ENCODE peak calls at places on chromosomes 12 and 14, in seven cellular contexts. One of them, this sample, is unnamed.

GRCh38 chr14:103854822-103855733 is 7.7 kb upstream of the PPP1R13B start:
- DNase-seq in activated CD8-positive, alpha-beta memory T cell treated with anti-CD3 and anti-CD28 coated beads, Interleukin-2, amount 50 U/mL, for 4 hours: no peak
- DNase-seq in type B pancreatic cell: no peak
- DNase-seq in progenitor cell of endocrine pancreas: peak
- DNase-seq in NCI-H524 treated with DMSO at 0.1 percent for 48 hours: peak
- DNase-seq in activated naive CD4-positive, alpha-beta T cell treated with Interleukin-2 at 50 U/mL for 16 hours: no peak
- DNase-seq in astrocyte of the spinal cord: no peak
- DNase-seq in this sample: no peak

GRCh38 chr14:66403183-66403582 is 83.0 kb upstream of the CCDC196 start:
- DNase-seq in astrocyte of the spinal cord: peak
- DNase-seq in activated naive CD4-positive, alpha-beta T cell treated with Interleukin-2 at 50 U/mL for 16 hours: no peak
- DNase-seq in type B pancreatic cell: no peak
- DNase-seq in progenitor cell of endocrine pancreas: no peak
- DNase-seq in NCI-H524 treated with DMSO at 0.1 percent for 48 hours: no peak
- DNase-seq in activated CD8-positive, alpha-beta memory T cell treated with anti-CD3 and anti-CD28 coated beads, Interleukin-2, amount 50 U/mL, for 4 hours: no peak
- DNase-seq in this sample: no peak

GRCh38 chr12:106582661-106583577 is at the start of gene RFX4:
- DNase-seq in astrocyte of the spinal cord: no peak
- DNase-seq in type B pancreatic cell: no peak
- DNase-seq in activated CD8-positive, alpha-beta memory T cell treated with anti-CD3 and anti-CD28 coated beads, Interleukin-2, amount 50 U/mL, for 4 hours: no peak
- DNase-seq in activated naive CD4-positive, alpha-beta T cell treated with Interleukin-2 at 50 U/mL for 16 hours: no peak
- DNase-seq in progenitor cell of endocrine pancreas: no peak
- DNase-seq in NCI-H524 treated with DMSO at 0.1 percent for 48 hours: no peak
- DNase-seq in this sample: no peak

GRCh38 chr12:120534203-120534702 is at the start of gene RNF10:
- DNase-seq in progenitor cell of endocrine pancreas: peak
- DNase-seq in NCI-H524 treated with DMSO at 0.1 percent for 48 hours: peak
- DNase-seq in activated naive CD4-positive, alpha-beta T cell treated with Interleukin-2 at 50 U/mL for 16 hours: peak
- DNase-seq in type B pancreatic cell: peak
- DNase-seq in activated CD8-positive, alpha-beta memory T cell treated with anti-CD3 and anti-CD28 coated beads, Interleukin-2, amount 50 U/mL, for 4 hours: peak
- DNase-seq in astrocyte of the spinal cord: peak
- DNase-seq in this sample: peak

GRCh38 chr14:94102768-94103482 is 7.6 kb upstream of the IFI27 start:
- DNase-seq in type B pancreatic cell: no peak
- DNase-seq in NCI-H524 treated with DMSO at 0.1 percent for 48 hours: no peak
- DNase-seq in activated naive CD4-positive, alpha-beta T cell treated with Interleukin-2 at 50 U/mL for 16 hours: no peak
- DNase-seq in activated CD8-positive, alpha-beta memory T cell treated with anti-CD3 and anti-CD28 coated beads, Interleukin-2, amount 50 U/mL, for 4 hours: no peak
- DNase-seq in astrocyte of the spinal cord: no peak
- DNase-seq in progenitor cell of endocrine pancreas: no peak
- DNase-seq in this sample: no peak

GRCh38 chr12:111404362-111405148 is 1.2 kb upstream of the SH2B3 start:
- DNase-seq in astrocyte of the spinal cord: no peak
- DNase-seq in activated naive CD4-positive, alpha-beta T cell treated with Interleukin-2 at 50 U/mL for 16 hours: peak
- DNase-seq in NCI-H524 treated with DMSO at 0.1 percent for 48 hours: no peak
- DNase-seq in progenitor cell of endocrine pancreas: no peak
- DNase-seq in activated CD8-positive, alpha-beta memory T cell treated with anti-CD3 and anti-CD28 coated beads, Interleukin-2, amount 50 U/mL, for 4 hours: peak
- DNase-seq in type B pancreatic cell: no peak
- DNase-seq in this sample: peak

GRCh38 chr12:57521475-57522018 is 1.1 kb upstream of the MBD6 start:
- DNase-seq in type B pancreatic cell: no peak
- DNase-seq in astrocyte of the spinal cord: peak
- DNase-seq in activated CD8-positive, alpha-beta memory T cell treated with anti-CD3 and anti-CD28 coated beads, Interleukin-2, amount 50 U/mL, for 4 hours: peak
- DNase-seq in NCI-H524 treated with DMSO at 0.1 percent for 48 hours: peak
- DNase-seq in activated naive CD4-positive, alpha-beta T cell treated with Interleukin-2 at 50 U/mL for 16 hours: peak
- DNase-seq in progenitor cell of endocrine pancreas: no peak
- DNase-seq in this sample: no peak

GRCh38 chr14:22882529-22883190 is 362 bp upstream of the REM2 start:
- DNase-seq in NCI-H524 treated with DMSO at 0.1 percent for 48 hours: no peak
- DNase-seq in activated naive CD4-positive, alpha-beta T cell treated with Interleukin-2 at 50 U/mL for 16 hours: peak
- DNase-seq in activated CD8-positive, alpha-beta memory T cell treated with anti-CD3 and anti-CD28 coated beads, Interleukin-2, amount 50 U/mL, for 4 hours: peak
- DNase-seq in progenitor cell of endocrine pancreas: peak
- DNase-seq in astrocyte of the spinal cord: peak
- DNase-seq in type B pancreatic cell: no peak
- DNase-seq in this sample: peak

GRCh38 chr12:125203145-125203765 is 138.0 kb downstream of the AACS start:
- DNase-seq in activated naive CD4-positive, alpha-beta T cell treated with Interleukin-2 at 50 U/mL for 16 hours: no peak
- DNase-seq in progenitor cell of endocrine pancreas: no peak
- DNase-seq in activated CD8-positive, alpha-beta memory T cell treated with anti-CD3 and anti-CD28 coated beads, Interleukin-2, amount 50 U/mL, for 4 hours: no peak
- DNase-seq in astrocyte of the spinal cord: no peak
- DNase-seq in type B pancreatic cell: no peak
- DNase-seq in NCI-H524 treated with DMSO at 0.1 percent for 48 hours: no peak
- DNase-seq in this sample: no peak

GRCh38 chr12:26135010-26135420 is 10.2 kb upstream of the BHLHE41 start:
- DNase-seq in NCI-H524 treated with DMSO at 0.1 percent for 48 hours: no peak
- DNase-seq in activated CD8-positive, alpha-beta memory T cell treated with anti-CD3 and anti-CD28 coated beads, Interleukin-2, amount 50 U/mL, for 4 hours: no peak
- DNase-seq in type B pancreatic cell: no peak
- DNase-seq in astrocyte of the spinal cord: peak
- DNase-seq in activated naive CD4-positive, alpha-beta T cell treated with Interleukin-2 at 50 U/mL for 16 hours: no peak
- DNase-seq in progenitor cell of endocrine pancreas: no peak
- DNase-seq in this sample: no peak

GRCh38 chr12:113239288-113239771 is 18.1 kb downstream of the TPCN1 start:
- DNase-seq in type B pancreatic cell: no peak
- DNase-seq in progenitor cell of endocrine pancreas: no peak
- DNase-seq in NCI-H524 treated with DMSO at 0.1 percent for 48 hours: no peak
- DNase-seq in activated CD8-positive, alpha-beta memory T cell treated with anti-CD3 and anti-CD28 coated beads, Interleukin-2, amount 50 U/mL, for 4 hours: no peak
- DNase-seq in astrocyte of the spinal cord: no peak
- DNase-seq in activated naive CD4-positive, alpha-beta T cell treated with Interleukin-2 at 50 U/mL for 16 hours: no peak
- DNase-seq in this sample: no peak

GRCh38 chr14:76267322-76268012 is 108.5 kb upstream of the ESRRB start:
- DNase-seq in type B pancreatic cell: no peak
- DNase-seq in progenitor cell of endocrine pancreas: peak
- DNase-seq in astrocyte of the spinal cord: peak
- DNase-seq in activated CD8-positive, alpha-beta memory T cell treated with anti-CD3 and anti-CD28 coated beads, Interleukin-2, amount 50 U/mL, for 4 hours: no peak
- DNase-seq in NCI-H524 treated with DMSO at 0.1 percent for 48 hours: no peak
- DNase-seq in activated naive CD4-positive, alpha-beta T cell treated with Interleukin-2 at 50 U/mL for 16 hours: no peak
- DNase-seq in this sample: no peak

GRCh38 chr14:68598621-68599447 is 194.0 kb downstream of the ZFP36L1 start:
- DNase-seq in type B pancreatic cell: no peak
- DNase-seq in NCI-H524 treated with DMSO at 0.1 percent for 48 hours: no peak
- DNase-seq in progenitor cell of endocrine pancreas: no peak
- DNase-seq in astrocyte of the spinal cord: peak
- DNase-seq in activated naive CD4-positive, alpha-beta T cell treated with Interleukin-2 at 50 U/mL for 16 hours: no peak
- DNase-seq in activated CD8-positive, alpha-beta memory T cell treated with anti-CD3 and anti-CD28 coated beads, Interleukin-2, amount 50 U/mL, for 4 hours: no peak
- DNase-seq in this sample: no peak

GRCh38 chr14:69090187-69090789 is 62.6 kb downstream of the DCAF5 start:
- DNase-seq in progenitor cell of endocrine pancreas: no peak
- DNase-seq in activated naive CD4-positive, alpha-beta T cell treated with Interleukin-2 at 50 U/mL for 16 hours: peak
- DNase-seq in activated CD8-positive, alpha-beta memory T cell treated with anti-CD3 and anti-CD28 coated beads, Interleukin-2, amount 50 U/mL, for 4 hours: peak
- DNase-seq in type B pancreatic cell: no peak
- DNase-seq in astrocyte of the spinal cord: peak
- DNase-seq in NCI-H524 treated with DMSO at 0.1 percent for 48 hours: no peak
- DNase-seq in this sample: no peak

GRCh38 chr14:104370256-104370870 is 209.2 kb upstream of the C14orf180 start:
- DNase-seq in astrocyte of the spinal cord: no peak
- DNase-seq in type B pancreatic cell: no peak
- DNase-seq in NCI-H524 treated with DMSO at 0.1 percent for 48 hours: peak
- DNase-seq in progenitor cell of endocrine pancreas: no peak
- DNase-seq in activated CD8-positive, alpha-beta memory T cell treated with anti-CD3 and anti-CD28 coated beads, Interleukin-2, amount 50 U/mL, for 4 hours: no peak
- DNase-seq in activated naive CD4-positive, alpha-beta T cell treated with Interleukin-2 at 50 U/mL for 16 hours: no peak
- DNase-seq in this sample: no peak

GRCh38 chr12:14577344-14577743 is 9.7 kb upstream of the PLBD1 start:
- DNase-seq in NCI-H524 treated with DMSO at 0.1 percent for 48 hours: no peak
- DNase-seq in activated CD8-positive, alpha-beta memory T cell treated with anti-CD3 and anti-CD28 coated beads, Interleukin-2, amount 50 U/mL, for 4 hours: no peak
- DNase-seq in astrocyte of the spinal cord: peak
- DNase-seq in progenitor cell of endocrine pancreas: no peak
- DNase-seq in type B pancreatic cell: no peak
- DNase-seq in activated naive CD4-positive, alpha-beta T cell treated with Interleukin-2 at 50 U/mL for 16 hours: no peak
- DNase-seq in this sample: no peak

GRCh38 chr12:128385736-128386135 is 118.8 kb downstream of the TMEM132C start:
- DNase-seq in progenitor cell of endocrine pancreas: no peak
- DNase-seq in type B pancreatic cell: no peak
- DNase-seq in astrocyte of the spinal cord: no peak
- DNase-seq in NCI-H524 treated with DMSO at 0.1 percent for 48 hours: no peak
- DNase-seq in activated CD8-positive, alpha-beta memory T cell treated with anti-CD3 and anti-CD28 coated beads, Interleukin-2, amount 50 U/mL, for 4 hours: no peak
- DNase-seq in activated naive CD4-positive, alpha-beta T cell treated with Interleukin-2 at 50 U/mL for 16 hours: no peak
- DNase-seq in this sample: no peak

GRCh38 chr12:46043972-46044520 is 53.7 kb upstream of the SCAF11 start:
- DNase-seq in progenitor cell of endocrine pancreas: no peak
- DNase-seq in NCI-H524 treated with DMSO at 0.1 percent for 48 hours: no peak
- DNase-seq in type B pancreatic cell: no peak
- DNase-seq in activated CD8-positive, alpha-beta memory T cell treated with anti-CD3 and anti-CD28 coated beads, Interleukin-2, amount 50 U/mL, for 4 hours: no peak
- DNase-seq in activated naive CD4-positive, alpha-beta T cell treated with Interleukin-2 at 50 U/mL for 16 hours: no peak
- DNase-seq in astrocyte of the spinal cord: no peak
- DNase-seq in this sample: no peak

GRCh38 chr12:130423991-130424857 is 86.5 kb downstream of the PIWIL1 start:
- DNase-seq in activated naive CD4-positive, alpha-beta T cell treated with Interleukin-2 at 50 U/mL for 16 hours: no peak
- DNase-seq in progenitor cell of endocrine pancreas: no peak
- DNase-seq in type B pancreatic cell: peak
- DNase-seq in activated CD8-positive, alpha-beta memory T cell treated with anti-CD3 and anti-CD28 coated beads, Interleukin-2, amount 50 U/mL, for 4 hours: no peak
- DNase-seq in astrocyte of the spinal cord: no peak
- DNase-seq in NCI-H524 treated with DMSO at 0.1 percent for 48 hours: no peak
- DNase-seq in this sample: no peak

GRCh38 chr14:68521952-68522509 is 270.8 kb downstream of the ZFP36L1 start:
- DNase-seq in astrocyte of the spinal cord: no peak
- DNase-seq in progenitor cell of endocrine pancreas: no peak
- DNase-seq in activated naive CD4-positive, alpha-beta T cell treated with Interleukin-2 at 50 U/mL for 16 hours: no peak
- DNase-seq in activated CD8-positive, alpha-beta memory T cell treated with anti-CD3 and anti-CD28 coated beads, Interleukin-2, amount 50 U/mL, for 4 hours: no peak
- DNase-seq in type B pancreatic cell: no peak
- DNase-seq in NCI-H524 treated with DMSO at 0.1 percent for 48 hours: no peak
- DNase-seq in this sample: no peak

GRCh38 chr12:60977966-60978365 is 1282.2 kb upstream of the USP15 start:
- DNase-seq in activated naive CD4-positive, alpha-beta T cell treated with Interleukin-2 at 50 U/mL for 16 hours: no peak
- DNase-seq in activated CD8-positive, alpha-beta memory T cell treated with anti-CD3 and anti-CD28 coated beads, Interleukin-2, amount 50 U/mL, for 4 hours: no peak
- DNase-seq in progenitor cell of endocrine pancreas: no peak
- DNase-seq in type B pancreatic cell: no peak
- DNase-seq in NCI-H524 treated with DMSO at 0.1 percent for 48 hours: no peak
- DNase-seq in astrocyte of the spinal cord: no peak
- DNase-seq in this sample: no peak

GRCh38 chr14:101755591-101756324 is 5.8 kb upstream of the PPP2R5C start:
- DNase-seq in progenitor cell of endocrine pancreas: no peak
- DNase-seq in astrocyte of the spinal cord: no peak
- DNase-seq in activated CD8-positive, alpha-beta memory T cell treated with anti-CD3 and anti-CD28 coated beads, Interleukin-2, amount 50 U/mL, for 4 hours: no peak
- DNase-seq in type B pancreatic cell: no peak
- DNase-seq in NCI-H524 treated with DMSO at 0.1 percent for 48 hours: no peak
- DNase-seq in activated naive CD4-positive, alpha-beta T cell treated with Interleukin-2 at 50 U/mL for 16 hours: no peak
- DNase-seq in this sample: no peak

GRCh38 chr12:45577844-45578399 is 151.6 kb upstream of the ARID2 start:
- DNase-seq in progenitor cell of endocrine pancreas: no peak
- DNase-seq in astrocyte of the spinal cord: no peak
- DNase-seq in NCI-H524 treated with DMSO at 0.1 percent for 48 hours: no peak
- DNase-seq in activated CD8-positive, alpha-beta memory T cell treated with anti-CD3 and anti-CD28 coated beads, Interleukin-2, amount 50 U/mL, for 4 hours: no peak
- DNase-seq in activated naive CD4-positive, alpha-beta T cell treated with Interleukin-2 at 50 U/mL for 16 hours: no peak
- DNase-seq in type B pancreatic cell: no peak
- DNase-seq in this sample: no peak

GRCh38 chr14:85061256-85061655 is 468.7 kb upstream of the FLRT2 start:
- DNase-seq in type B pancreatic cell: no peak
- DNase-seq in activated naive CD4-positive, alpha-beta T cell treated with Interleukin-2 at 50 U/mL for 16 hours: no peak
- DNase-seq in progenitor cell of endocrine pancreas: no peak
- DNase-seq in astrocyte of the spinal cord: no peak
- DNase-seq in activated CD8-positive, alpha-beta memory T cell treated with anti-CD3 and anti-CD28 coated beads, Interleukin-2, amount 50 U/mL, for 4 hours: no peak
- DNase-seq in NCI-H524 treated with DMSO at 0.1 percent for 48 hours: no peak
- DNase-seq in this sample: no peak

GRCh38 chr12:80860206-80860605 is 77.5 kb downstream of the LIN7A start:
- DNase-seq in progenitor cell of endocrine pancreas: no peak
- DNase-seq in NCI-H524 treated with DMSO at 0.1 percent for 48 hours: no peak
- DNase-seq in type B pancreatic cell: no peak
- DNase-seq in astrocyte of the spinal cord: no peak
- DNase-seq in activated naive CD4-positive, alpha-beta T cell treated with Interleukin-2 at 50 U/mL for 16 hours: no peak
- DNase-seq in activated CD8-positive, alpha-beta memory T cell treated with anti-CD3 and anti-CD28 coated beads, Interleukin-2, amount 50 U/mL, for 4 hours: no peak
- DNase-seq in this sample: no peak

GRCh38 chr14:58919262-58919661 is 269.2 kb upstream of the DAAM1 start:
- DNase-seq in type B pancreatic cell: no peak
- DNase-seq in activated CD8-positive, alpha-beta memory T cell treated with anti-CD3 and anti-CD28 coated beads, Interleukin-2, amount 50 U/mL, for 4 hours: no peak
- DNase-seq in activated naive CD4-positive, alpha-beta T cell treated with Interleukin-2 at 50 U/mL for 16 hours: no peak
- DNase-seq in NCI-H524 treated with DMSO at 0.1 percent for 48 hours: peak
- DNase-seq in astrocyte of the spinal cord: peak
- DNase-seq in progenitor cell of endocrine pancreas: no peak
- DNase-seq in this sample: no peak

GRCh38 chr12:56087220-56087619 is 7.3 kb downstream of the ERBB3 start:
- DNase-seq in type B pancreatic cell: no peak
- DNase-seq in astrocyte of the spinal cord: no peak
- DNase-seq in activated naive CD4-positive, alpha-beta T cell treated with Interleukin-2 at 50 U/mL for 16 hours: no peak
- DNase-seq in progenitor cell of endocrine pancreas: no peak
- DNase-seq in activated CD8-positive, alpha-beta memory T cell treated with anti-CD3 and anti-CD28 coated beads, Interleukin-2, amount 50 U/mL, for 4 hours: no peak
- DNase-seq in NCI-H524 treated with DMSO at 0.1 percent for 48 hours: no peak
- DNase-seq in this sample: no peak

GRCh38 chr14:35897616-35898111 is 71.5 kb downstream of the BRMS1L start:
- DNase-seq in progenitor cell of endocrine pancreas: no peak
- DNase-seq in activated CD8-positive, alpha-beta memory T cell treated with anti-CD3 and anti-CD28 coated beads, Interleukin-2, amount 50 U/mL, for 4 hours: no peak
- DNase-seq in type B pancreatic cell: no peak
- DNase-seq in NCI-H524 treated with DMSO at 0.1 percent for 48 hours: no peak
- DNase-seq in astrocyte of the spinal cord: no peak
- DNase-seq in activated naive CD4-positive, alpha-beta T cell treated with Interleukin-2 at 50 U/mL for 16 hours: no peak
- DNase-seq in this sample: no peak

GRCh38 chr14:96098309-96098998 is 59.3 kb downstream of the C14orf132 start:
- DNase-seq in astrocyte of the spinal cord: peak
- DNase-seq in activated naive CD4-positive, alpha-beta T cell treated with Interleukin-2 at 50 U/mL for 16 hours: no peak
- DNase-seq in progenitor cell of endocrine pancreas: peak
- DNase-seq in NCI-H524 treated with DMSO at 0.1 percent for 48 hours: peak
- DNase-seq in activated CD8-positive, alpha-beta memory T cell treated with anti-CD3 and anti-CD28 coated beads, Interleukin-2, amount 50 U/mL, for 4 hours: no peak
- DNase-seq in type B pancreatic cell: no peak
- DNase-seq in this sample: no peak

GRCh38 chr14:101235872-101236221 is 325.4 kb upstream of the DIO3 start:
- DNase-seq in activated CD8-positive, alpha-beta memory T cell treated with anti-CD3 and anti-CD28 coated beads, Interleukin-2, amount 50 U/mL, for 4 hours: no peak
- DNase-seq in NCI-H524 treated with DMSO at 0.1 percent for 48 hours: no peak
- DNase-seq in activated naive CD4-positive, alpha-beta T cell treated with Interleukin-2 at 50 U/mL for 16 hours: no peak
- DNase-seq in type B pancreatic cell: no peak
- DNase-seq in progenitor cell of endocrine pancreas: no peak
- DNase-seq in astrocyte of the spinal cord: no peak
- DNase-seq in this sample: no peak

GRCh38 chr12:124586756-124587155 is 19.3 kb upstream of the NCOR2 start:
- DNase-seq in activated naive CD4-positive, alpha-beta T cell treated with Interleukin-2 at 50 U/mL for 16 hours: no peak
- DNase-seq in NCI-H524 treated with DMSO at 0.1 percent for 48 hours: no peak
- DNase-seq in type B pancreatic cell: no peak
- DNase-seq in activated CD8-positive, alpha-beta memory T cell treated with anti-CD3 and anti-CD28 coated beads, Interleukin-2, amount 50 U/mL, for 4 hours: no peak
- DNase-seq in astrocyte of the spinal cord: no peak
- DNase-seq in progenitor cell of endocrine pancreas: no peak
- DNase-seq in this sample: no peak

GRCh38 chr14:105989746-105990302 is 463.4 kb downstream of the TMEM121 start:
- DNase-seq in type B pancreatic cell: no peak
- DNase-seq in astrocyte of the spinal cord: no peak
- DNase-seq in progenitor cell of endocrine pancreas: no peak
- DNase-seq in activated naive CD4-positive, alpha-beta T cell treated with Interleukin-2 at 50 U/mL for 16 hours: peak
- DNase-seq in NCI-H524 treated with DMSO at 0.1 percent for 48 hours: no peak
- DNase-seq in activated CD8-positive, alpha-beta memory T cell treated with anti-CD3 and anti-CD28 coated beads, Interleukin-2, amount 50 U/mL, for 4 hours: peak
- DNase-seq in this sample: no peak

GRCh38 chr12:57162541-57163125 is 15.2 kb upstream of the LRP1-AS start:
- DNase-seq in NCI-H524 treated with DMSO at 0.1 percent for 48 hours: no peak
- DNase-seq in progenitor cell of endocrine pancreas: no peak
- DNase-seq in astrocyte of the spinal cord: no peak
- DNase-seq in activated naive CD4-positive, alpha-beta T cell treated with Interleukin-2 at 50 U/mL for 16 hours: no peak
- DNase-seq in type B pancreatic cell: no peak
- DNase-seq in activated CD8-positive, alpha-beta memory T cell treated with anti-CD3 and anti-CD28 coated beads, Interleukin-2, amount 50 U/mL, for 4 hours: no peak
- DNase-seq in this sample: no peak

GRCh38 chr12:1309610-1310009 is 284.8 kb downstream of the FBXL14 start:
- DNase-seq in activated CD8-positive, alpha-beta memory T cell treated with anti-CD3 and anti-CD28 coated beads, Interleukin-2, amount 50 U/mL, for 4 hours: no peak
- DNase-seq in NCI-H524 treated with DMSO at 0.1 percent for 48 hours: no peak
- DNase-seq in progenitor cell of endocrine pancreas: no peak
- DNase-seq in type B pancreatic cell: no peak
- DNase-seq in activated naive CD4-positive, alpha-beta T cell treated with Interleukin-2 at 50 U/mL for 16 hours: no peak
- DNase-seq in astrocyte of the spinal cord: no peak
- DNase-seq in this sample: peak

GRCh38 chr14:53022593-53022992 is 71.7 kb upstream of the FERMT2 start:
- DNase-seq in progenitor cell of endocrine pancreas: no peak
- DNase-seq in type B pancreatic cell: no peak
- DNase-seq in NCI-H524 treated with DMSO at 0.1 percent for 48 hours: no peak
- DNase-seq in activated naive CD4-positive, alpha-beta T cell treated with Interleukin-2 at 50 U/mL for 16 hours: no peak
- DNase-seq in astrocyte of the spinal cord: no peak
- DNase-seq in activated CD8-positive, alpha-beta memory T cell treated with anti-CD3 and anti-CD28 coated beads, Interleukin-2, amount 50 U/mL, for 4 hours: no peak
- DNase-seq in this sample: no peak

GRCh38 chr12:6229823-6230222 is 29.6 kb downstream of the CD9 start:
- DNase-seq in type B pancreatic cell: no peak
- DNase-seq in progenitor cell of endocrine pancreas: no peak
- DNase-seq in activated naive CD4-positive, alpha-beta T cell treated with Interleukin-2 at 50 U/mL for 16 hours: no peak
- DNase-seq in NCI-H524 treated with DMSO at 0.1 percent for 48 hours: no peak
- DNase-seq in activated CD8-positive, alpha-beta memory T cell treated with anti-CD3 and anti-CD28 coated beads, Interleukin-2, amount 50 U/mL, for 4 hours: no peak
- DNase-seq in astrocyte of the spinal cord: peak
- DNase-seq in this sample: no peak

GRCh38 chr12:20426191-20426590 is 57.9 kb downstream of the PDE3A start:
- DNase-seq in astrocyte of the spinal cord: no peak
- DNase-seq in progenitor cell of endocrine pancreas: no peak
- DNase-seq in type B pancreatic cell: no peak
- DNase-seq in activated naive CD4-positive, alpha-beta T cell treated with Interleukin-2 at 50 U/mL for 16 hours: no peak
- DNase-seq in NCI-H524 treated with DMSO at 0.1 percent for 48 hours: no peak
- DNase-seq in activated CD8-positive, alpha-beta memory T cell treated with anti-CD3 and anti-CD28 coated beads, Interleukin-2, amount 50 U/mL, for 4 hours: no peak
- DNase-seq in this sample: no peak

GRCh38 chr12:55966408-55967281 is at the start of gene CDK2:
- DNase-seq in progenitor cell of endocrine pancreas: peak
- DNase-seq in type B pancreatic cell: peak
- DNase-seq in activated CD8-positive, alpha-beta memory T cell treated with anti-CD3 and anti-CD28 coated beads, Interleukin-2, amount 50 U/mL, for 4 hours: peak
- DNase-seq in astrocyte of the spinal cord: peak
- DNase-seq in activated naive CD4-positive, alpha-beta T cell treated with Interleukin-2 at 50 U/mL for 16 hours: peak
- DNase-seq in NCI-H524 treated with DMSO at 0.1 percent for 48 hours: peak
- DNase-seq in this sample: peak

This sample was measured in B cell.